ENCODE peak calls at places on chromosomes 4 and X, in six cellular contexts. L, A, M, Q, X and O are unnamed samples.

GRCh38 chr4:76712564-76712963 is 185.4 kb downstream of the SOWAHB start:
- DNase-seq in X (no peak), Q (no peak), L (no peak), M (no peak), A (no peak), O (no peak)

GRCh38 chrX:153662266-153662665 is 11.3 kb downstream of the PNCK start:
- DNase-seq in X (no peak), L (peak), Q (peak), A (peak), M (peak), O (no peak)

GRCh38 chrX:9390121-9390520 is 74.7 kb upstream of the TBL1X start:
- DNase-seq in Q (no peak), L (no peak), A (no peak), M (no peak), X (peak), O (no peak)

GRCh38 chr4:186946682-186947294 is 223.1 kb upstream of the FAT1 start:
- DNase-seq in M (peak), L (peak), Q (no peak), X (peak), A (peak), O (no peak)

GRCh38 chrX:109843963-109844751 is 111.1 kb upstream of the ACSL4 start:
- DNase-seq in L (no peak), A (no peak), M (no peak), Q (no peak), X (peak), O (no peak)

GRCh38 chr4:94395541-94395940 is 52.9 kb upstream of the HPGDS start:
- DNase-seq in M (no peak), Q (no peak), X (peak), A (no peak), L (no peak), O (peak)

GRCh38 chrX:156004256-156004655 is 6.8 kb downstream of the IL9R start:
- DNase-seq in A (no peak), X (no peak), L (no peak), M (no peak), Q (no peak), O (no peak)

GRCh38 chr4:119738901-119739300 is 110.3 kb upstream of the PDE5A start:
- DNase-seq in L (no peak), Q (no peak), M (no peak), A (no peak), X (no peak), O (no peak)

GRCh38 chr4:184648220-184649025 is 824 bp downstream of the CASP3 start:
- DNase-seq in Q (peak), M (no peak), X (peak), A (peak), L (peak), O (peak)

GRCh38 chrX:106752101-106752678 is 25.7 kb downstream of the RNF128 start:
- DNase-seq in M (no peak), A (peak), Q (no peak), L (peak), X (no peak), O (peak)

GRCh38 chr4:19177616-19178015 is 1074.1 kb upstream of the SLIT2 start:
- DNase-seq in X (peak), Q (no peak), L (no peak), A (no peak), M (no peak), O (no peak)

GRCh38 chr4:25928956-25929336 is 14.9 kb downstream of the SMIM20 start:
- DNase-seq in X (peak), A (no peak), M (no peak), L (no peak), Q (peak), O (no peak)

GRCh38 chrX:44003975-44004374 is 30.8 kb upstream of the NDP start:
- DNase-seq in L (no peak), A (no peak), Q (peak), X (peak), M (no peak), O (peak)

GRCh38 chrX:12974797-12975669 is at the start of gene TMSB4X:
- DNase-seq in L (peak), A (peak), X (peak), Q (peak), M (no peak), O (peak)

GRCh38 chr4:132227349-132228165 is 921.5 kb upstream of the PCDH10 start:
- DNase-seq in Q (peak), L (peak), A (no peak), M (peak), X (peak), O (peak)

GRCh38 chr4:2850966-2851782 is 7.5 kb downstream of the ADD1 start:
- DNase-seq in L (no peak), M (no peak), A (peak), Q (no peak), X (peak), O (no peak)

GRCh38 chrX:153507484-153508178 is 9.8 kb upstream of the ATP2B3 start:
- DNase-seq in A (peak), X (peak), Q (peak), L (peak), M (peak), O (peak)

GRCh38 chr4:59936566-59936965 is 1263.6 kb upstream of the ADGRL3 start:
- DNase-seq in Q (no peak), A (no peak), L (no peak), M (no peak), X (no peak), O (no peak)

GRCh38 chr4:3563403-3563802 is 31.2 kb upstream of the LRPAP1 start:
- DNase-seq in A (no peak), L (no peak), X (no peak), M (no peak), Q (no peak), O (no peak)

GRCh38 chr4:112448211-112448745 is 67.7 kb downstream of the NEUROG2 start:
- DNase-seq in Q (no peak), X (no peak), L (no peak), M (no peak), A (no peak), O (peak)

GRCh38 chrX:9804444-9804843 is 18.2 kb downstream of the SHROOM2 start:
- DNase-seq in Q (no peak), A (no peak), X (no peak), M (no peak), L (no peak), O (no peak)

GRCh38 chr4:66052426-66052825 is 382.1 kb upstream of the EPHA5 start:
- DNase-seq in Q (no peak), M (no peak), L (no peak), A (no peak), X (peak), O (no peak)

GRCh38 chr4:75596061-75596460 is 34.3 kb downstream of the CDKL2 start:
- DNase-seq in L (no peak), A (no peak), Q (no peak), M (no peak), X (no peak), O (no peak)

GRCh38 chr4:75599647-75600046 is 30.7 kb downstream of the CDKL2 start:
- DNase-seq in M (no peak), L (no peak), A (no peak), X (no peak), Q (no peak), O (no peak)

GRCh38 chr4:75593393-75593792 is 36.9 kb downstream of the CDKL2 start:
- DNase-seq in A (no peak), Q (no peak), L (no peak), M (no peak), X (no peak), O (no peak)

DNA sequence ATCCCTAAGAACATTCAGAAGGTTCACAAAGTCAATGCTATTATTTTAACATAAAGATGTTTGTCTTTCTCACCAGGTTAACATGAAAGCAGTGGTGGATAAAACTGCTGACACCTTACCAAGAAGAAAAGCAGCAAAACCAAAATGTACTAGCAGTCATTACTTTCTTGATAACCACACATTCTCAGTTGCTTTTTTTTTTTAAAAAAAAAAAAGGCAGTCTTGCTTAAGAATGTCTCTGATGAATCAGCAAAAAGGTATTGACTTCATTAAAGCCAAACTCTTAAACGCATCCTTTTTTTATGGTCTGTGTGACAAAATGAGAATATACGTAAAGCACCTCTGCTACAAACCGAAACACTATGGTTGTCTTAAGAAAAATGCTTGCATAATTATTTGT is 31.9 kb downstream of the CDKL2 start:
- DNase-seq in X (peak), L (no peak), A (no peak), M (no peak), Q (no peak), O (peak)
- H3K4me2 ChIP-seq in X (no peak), L (no peak), A (no peak), M (no peak), Q (no peak), O (no peak)

DNA sequence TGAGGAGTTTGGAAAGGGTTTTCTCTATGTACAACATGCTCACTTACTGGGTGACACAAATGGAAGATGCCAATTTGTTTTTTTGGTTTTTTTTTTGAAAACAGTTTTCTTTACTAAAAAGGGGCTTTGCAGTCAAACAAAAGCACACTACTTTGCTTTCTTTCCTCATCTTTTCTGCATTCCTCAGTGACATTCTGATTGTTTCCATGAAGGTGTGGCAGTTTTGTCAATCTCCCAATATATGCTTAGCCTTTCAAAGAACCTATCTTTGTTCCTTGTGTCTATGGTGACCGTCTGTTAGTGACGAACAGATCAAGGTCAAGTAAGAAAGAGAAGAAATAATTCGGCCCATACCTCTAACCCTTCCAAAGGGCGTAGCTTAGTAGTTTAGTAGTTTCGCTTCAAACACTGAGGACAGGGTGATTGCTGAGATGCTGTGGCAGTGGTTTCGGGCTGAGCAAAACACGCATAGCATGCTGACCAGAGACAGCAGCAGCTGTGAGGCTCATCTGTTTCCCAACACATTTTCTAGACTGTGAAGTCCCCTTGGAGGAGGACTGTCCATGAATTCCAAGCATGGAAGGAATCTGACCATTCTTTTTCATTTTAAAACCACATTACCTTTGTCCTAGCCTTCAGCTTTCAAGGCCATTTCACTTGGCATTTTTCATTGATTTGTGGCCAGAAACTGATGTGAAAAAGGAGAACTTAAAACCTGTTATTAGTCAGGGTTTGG is 240.8 kb downstream of the PALLD start:
- DNase-seq in A (no peak), M (no peak), X (peak), Q (no peak), L (no peak), O (no peak)
- H3K4me2 ChIP-seq in A (no peak), M (no peak), X (peak), Q (no peak), L (no peak), O (no peak)

GRCh38 chr4:82284475-82284857 is 89.3 kb downstream of the HNRNPD start:
- DNase-seq in L (no peak), Q (peak), X (peak), M (no peak), A (no peak), O (no peak)

GRCh38 chr4:82287720-82288119 is 86.1 kb downstream of the HNRNPD start:
- DNase-seq in X (no peak), Q (no peak), M (no peak), L (no peak), A (no peak), O (no peak)

GRCh38 chr4:82284858-82285805 is 88.7 kb downstream of the HNRNPD start:
- DNase-seq in L (peak), M (peak), X (peak), Q (peak), A (peak), O (peak)

DNA sequence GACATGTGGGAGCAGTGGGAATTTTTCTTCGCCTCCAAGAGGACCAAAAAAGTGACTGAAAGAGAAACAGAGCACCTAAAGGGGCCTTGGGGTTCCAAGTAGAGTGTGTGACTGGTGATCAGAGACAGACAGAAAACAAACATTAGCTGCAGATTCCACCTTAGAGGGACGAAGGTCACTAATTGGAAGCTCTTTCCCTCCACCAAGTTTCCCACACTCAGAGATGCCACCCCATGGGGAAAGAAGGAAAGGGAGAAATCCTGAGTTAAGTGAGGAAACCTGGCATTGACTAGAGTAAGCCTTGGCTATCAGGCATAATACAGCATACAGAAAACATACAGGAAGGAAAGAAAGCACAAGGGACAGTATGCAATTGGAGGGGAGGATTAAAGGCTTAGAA is 90.9 kb downstream of the HNRNPD start:
- DNase-seq in L (no peak), Q (no peak), A (no peak), M (no peak), X (no peak), O (no peak)
- H3K4me2 ChIP-seq in L (no peak), Q (no peak), A (no peak), M (no peak), X (no peak), O (no peak)

DNA sequence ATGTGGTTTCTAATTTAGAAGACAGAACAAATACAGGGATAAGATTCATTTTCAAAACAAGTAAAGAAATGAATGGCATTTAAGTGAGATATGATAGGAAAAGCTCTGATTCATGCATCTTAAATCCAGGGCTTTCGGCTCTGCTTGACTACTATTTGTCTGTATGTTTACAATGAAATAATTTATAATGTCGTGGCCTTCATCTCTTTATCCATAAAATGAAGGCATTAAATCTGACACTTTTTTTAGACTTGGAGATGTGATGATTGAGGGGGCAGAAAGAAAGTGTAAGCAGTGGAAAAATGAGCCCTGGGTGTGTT is 115.7 kb upstream of the KIT start:
- DNase-seq in X (peak), M (no peak), A (no peak), Q (no peak), L (no peak), O (no peak)
- H3K4me2 ChIP-seq in X (no peak), M (no peak), A (no peak), Q (no peak), L (no peak), O (no peak)

GRCh38 chrX:18672008-18672407 is at the start of gene RS1:
- DNase-seq in Q (no peak), L (no peak), X (no peak), M (no peak), A (no peak), O (no peak)
- H3K4me2 ChIP-seq in Q (no peak), L (no peak), X (no peak), M (no peak), A (no peak), O (no peak)

GRCh38 chr4:40182979-40183378 is 13.9 kb upstream of the RHOH start:
- DNase-seq in L (no peak), X (no peak), M (no peak), A (no peak), Q (no peak), O (no peak)
- H3K4me2 ChIP-seq in L (no peak), X (no peak), M (no peak), A (no peak), Q (no peak), O (no peak)

GRCh38 chr4:22515888-22516541 is at the start of gene ADGRA3:
- DNase-seq in X (peak), A (no peak), M (no peak), Q (peak), L (peak), O (peak)
- H3K4me2 ChIP-seq in X (peak), A (no peak), M (peak), Q (peak), L (peak), O (peak)

GRCh38 chr4:105145059-105145912 is 1.4 kb upstream of the TET2 start:
- DNase-seq in A (no peak), Q (peak), X (no peak), M (no peak), L (no peak), O (no peak)
- H3K4me2 ChIP-seq in A (peak), Q (peak), X (peak), M (peak), L (peak), O (peak)

DNA sequence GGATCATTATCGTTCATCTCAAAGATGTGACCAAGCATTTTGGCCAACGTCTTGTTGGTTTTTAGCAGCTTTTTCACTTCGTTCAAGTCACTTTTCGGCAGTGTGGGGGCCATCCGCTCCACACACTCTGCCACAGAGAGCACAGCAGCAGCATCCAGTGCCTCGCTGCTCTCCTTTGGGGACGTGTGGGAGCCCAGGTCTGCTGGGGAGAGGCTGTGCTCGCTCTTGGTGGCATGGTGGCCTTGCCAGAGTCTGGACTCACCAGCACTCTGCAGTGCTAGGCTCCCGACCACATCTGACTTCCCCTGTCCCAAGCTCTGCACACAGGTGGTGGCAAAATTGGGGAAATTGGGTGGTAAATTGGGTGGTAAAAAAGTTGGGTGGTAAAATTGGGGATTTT is 50.6 kb downstream of the GPR50 start:
- DNase-seq in M (no peak), Q (no peak), L (no peak), A (no peak), X (no peak), O (no peak)
- H3K4me2 ChIP-seq in M (no peak), Q (no peak), L (no peak), A (no peak), X (no peak), O (no peak)

DNA sequence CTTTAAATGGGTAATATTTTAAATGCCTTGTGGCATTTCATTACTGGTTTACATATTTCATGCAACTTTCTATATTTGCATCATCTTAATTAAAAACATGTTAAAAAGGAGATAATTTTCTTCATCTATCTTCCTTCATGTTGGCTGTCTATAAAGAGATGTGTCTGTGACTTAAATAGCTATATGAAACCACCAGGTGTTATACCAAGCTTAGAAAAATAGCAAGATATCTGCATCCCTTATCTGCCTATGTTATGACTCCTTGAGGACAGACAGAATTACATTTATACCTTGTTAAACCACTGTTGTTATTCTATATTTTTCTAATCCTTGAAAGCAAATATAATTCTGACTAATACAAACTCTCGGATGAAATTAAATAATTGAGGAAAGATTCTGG is 763.8 kb upstream of the GALNTL6 start:
- DNase-seq in L (no peak), A (peak), X (no peak), M (no peak), Q (no peak), O (no peak)
- H3K4me2 ChIP-seq in L (no peak), A (peak), X (no peak), M (no peak), Q (no peak), O (no peak)